ENCODE peak calls at places on chromosomes 16 and 17, in five cellular contexts. I, A, U, G and K are unnamed samples.

GRCh38 chr17:10875411-10875810 is 37.5 kb upstream of the PIRT start:
- DNase-seq in I (no peak), U (peak; percentile 15), A (peak; percentile 18), G (peak; percentile 18), K (no peak)

GRCh38 chr17:31068291-31068690 is 26.5 kb upstream of the NF1 start:
- DNase-seq in I (no peak), U (peak; percentile 48), A (peak; percentile 71), G (peak; percentile 56), K (peak; percentile 59)

GRCh38 chr16:12423151-12423550 is 380.5 kb downstream of the CPPED1 start:
- DNase-seq in A (no peak), U (no peak), G (no peak), I (no peak), K (no peak)

GRCh38 chr16:23847938-23848337 is 12.2 kb downstream of the PRKCB start:
- DNase-seq in A (peak; percentile 44), I (no peak), G (no peak), U (no peak), K (no peak)

GRCh38 chr16:51665599-51665998 is 514.5 kb upstream of the SALL1 start:
- DNase-seq in G (no peak), I (no peak), U (no peak), A (no peak), K (no peak)

GRCh38 chr16:81035975-81036750 is 521 bp downstream of the ATMIN start:
- DNase-seq in A (peak; percentile 72), U (peak; percentile 36), G (peak; percentile 24), I (no peak), K (peak; percentile 44)

GRCh38 chr17:58488428-58488890 is 251 bp upstream of the HSF5 start:
- DNase-seq in U (no peak), G (no peak), I (no peak), A (no peak), K (no peak)

GRCh38 chr17:61248399-61248798 is 151.2 kb upstream of the TBX2 start:
- DNase-seq in G (no peak), A (no peak), I (no peak), U (no peak), K (no peak)

GRCh38 chr17:8109669-8110455 is 8.5 kb downstream of the ALOXE3 start:
- DNase-seq in U (peak; percentile 41), G (peak; percentile 48), I (no peak), A (peak; percentile 85), K (peak; percentile 74)

GRCh38 chr17:36592316-36592710 is 634 bp downstream of the DHRS11 start:
- DNase-seq in G (peak; percentile 15), U (no peak), I (no peak), A (no peak), K (peak; percentile 35)

GRCh38 chr17:58337600-58338453 is 9.2 kb upstream of the TSPOAP1 start:
- DNase-seq in I (peak; percentile 24), G (peak; percentile 96), A (peak; percentile 96), U (peak; percentile 81), K (no peak)

GRCh38 chr16:47069291-47069690 is 74.5 kb downstream of the NETO2 start:
- DNase-seq in U (no peak), A (no peak), I (no peak), G (no peak), K (no peak)

GRCh38 chr16:78648517-78648916 is 549.1 kb downstream of the WWOX start:
- DNase-seq in U (peak; percentile 17), A (no peak), I (no peak), G (peak; percentile 28), K (no peak)

GRCh38 chr17:35117984-35118383 is 1.7 kb downstream of the RAD51D start:
- DNase-seq in A (peak; percentile 63), I (no peak), G (peak; percentile 36), U (peak; percentile 67), K (peak; percentile 52)
- TF ChIP-seq CTCF in A (peak; percentile 69), I (peak; percentile 34), G (peak; percentile 18), U (peak; percentile 25), K (peak; percentile 57)

DNA sequence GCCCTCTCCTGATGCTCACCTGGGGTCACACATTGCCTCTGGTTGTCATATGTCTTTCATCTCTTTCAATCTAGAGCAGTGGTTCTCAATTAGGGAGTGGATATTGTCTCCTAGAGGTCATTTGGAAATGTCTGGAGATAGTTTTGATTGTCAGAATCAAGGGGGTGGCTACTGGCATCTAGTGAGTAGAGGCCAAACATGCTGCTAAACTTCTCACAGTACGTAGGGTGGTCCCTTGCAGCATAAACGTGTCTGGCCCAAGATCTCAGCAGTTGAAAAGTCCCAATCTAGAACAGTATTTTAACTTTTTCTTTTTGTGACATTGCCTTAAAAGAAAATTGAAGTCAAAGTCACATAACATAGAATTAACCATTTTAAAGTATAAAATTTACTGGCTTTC is 30.5 kb upstream of the SLC5A10 start:
- DNase-seq in U (no peak), I (no peak), G (no peak), A (no peak), K (no peak)
- H3K4me3 ChIP-seq in U (no peak overlapping the region), I (no peak overlapping the region), G (no peak overlapping the region), A (peak overlapping the region; percentile 41), K (no peak overlapping the region)

DNA sequence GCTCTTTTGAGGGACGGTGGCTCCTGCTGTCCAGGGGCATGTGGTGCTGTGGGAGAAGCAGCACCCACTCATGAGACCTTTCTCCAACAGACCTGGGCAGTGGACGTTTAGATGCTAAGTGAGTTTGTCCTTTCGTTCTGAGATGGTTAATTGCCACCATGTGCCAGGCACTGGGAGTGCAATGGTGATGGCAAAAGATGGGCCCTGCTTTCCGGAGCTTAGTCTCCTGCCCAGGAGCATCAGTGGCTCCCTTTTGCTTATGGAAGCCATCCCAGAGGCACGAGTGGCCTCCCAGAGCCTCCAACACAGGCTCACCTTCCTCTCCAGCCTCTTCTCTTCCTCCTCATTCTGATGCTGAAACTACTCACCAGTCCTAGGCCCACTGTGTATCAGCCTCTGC is 28.4 kb downstream of the CASKIN2 start:
- DNase-seq in G (no peak), I (no peak), U (no peak), A (no peak), K (no peak)
- TF ChIP-seq CTCF in G (no peak), I (no peak), U (no peak), A (no peak), K (no peak)

DNA sequence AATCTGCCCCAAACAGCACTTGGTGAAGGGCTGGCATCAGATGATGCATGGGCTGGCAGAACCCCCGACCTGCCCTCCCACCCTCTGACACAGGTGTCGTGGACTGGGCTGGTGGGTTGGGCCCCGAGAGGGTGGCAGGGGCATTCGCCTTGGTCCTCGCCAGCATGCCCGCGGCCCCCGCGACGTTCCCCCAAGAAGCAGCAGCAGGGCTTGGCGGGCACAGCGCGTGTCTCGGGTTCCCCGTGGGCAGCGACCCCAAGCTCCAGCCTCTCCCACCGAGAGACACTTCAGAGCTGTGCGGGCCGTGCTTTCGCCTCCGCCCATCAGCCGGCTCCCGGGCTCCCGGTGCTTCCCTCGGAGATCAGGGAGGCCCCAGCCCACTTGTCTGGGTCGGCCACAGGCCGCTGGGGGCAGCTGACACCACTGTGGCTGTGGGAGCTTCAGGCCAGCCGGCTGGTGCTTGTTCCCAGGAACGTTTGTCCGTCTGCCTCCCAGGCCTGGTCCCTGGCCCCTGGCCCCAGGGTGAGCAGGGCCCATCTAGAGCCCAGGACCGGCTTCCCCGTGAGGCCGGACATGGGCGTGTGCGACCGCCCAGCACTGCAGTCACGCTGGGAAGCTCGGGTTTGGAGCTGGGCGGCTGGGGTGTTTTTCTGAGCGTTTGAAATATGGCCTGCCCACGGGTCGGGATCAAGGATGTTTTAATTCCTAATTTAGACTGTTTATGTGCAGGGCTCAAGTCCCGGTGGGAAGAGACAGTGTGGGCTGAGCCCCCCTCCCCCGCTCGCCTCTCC is 16.6 kb downstream of the CACNA1H start:
- DNase-seq in G (no peak), I (no peak), A (no peak), U (no peak), K (no peak)
- H3K4me3 ChIP-seq in G (no peak overlapping the region), I (no peak overlapping the region), A (no peak overlapping the region), U (no peak overlapping the region), K (no peak overlapping the region)

GRCh38 chr17:50605434-50605833 is 29.2 kb upstream of the ABCC3 start:
- DNase-seq in G (peak; percentile 67), A (no peak), I (no peak), U (peak; percentile 10), K (no peak)

GRCh38 chr17:50611639-50612038 is 23.0 kb upstream of the ABCC3 start:
- DNase-seq in A (no peak), I (no peak), U (no peak), G (no peak), K (no peak)

GRCh38 chr17:50609376-50610074 is 25.2 kb upstream of the ABCC3 start:
- DNase-seq in U (no peak), G (no peak), A (no peak), I (no peak), K (peak; percentile 39)

GRCh38 chr17:50607522-50607921 is 27.2 kb upstream of the ABCC3 start:
- DNase-seq in A (no peak), U (no peak), G (no peak), I (no peak), K (no peak)

DNA sequence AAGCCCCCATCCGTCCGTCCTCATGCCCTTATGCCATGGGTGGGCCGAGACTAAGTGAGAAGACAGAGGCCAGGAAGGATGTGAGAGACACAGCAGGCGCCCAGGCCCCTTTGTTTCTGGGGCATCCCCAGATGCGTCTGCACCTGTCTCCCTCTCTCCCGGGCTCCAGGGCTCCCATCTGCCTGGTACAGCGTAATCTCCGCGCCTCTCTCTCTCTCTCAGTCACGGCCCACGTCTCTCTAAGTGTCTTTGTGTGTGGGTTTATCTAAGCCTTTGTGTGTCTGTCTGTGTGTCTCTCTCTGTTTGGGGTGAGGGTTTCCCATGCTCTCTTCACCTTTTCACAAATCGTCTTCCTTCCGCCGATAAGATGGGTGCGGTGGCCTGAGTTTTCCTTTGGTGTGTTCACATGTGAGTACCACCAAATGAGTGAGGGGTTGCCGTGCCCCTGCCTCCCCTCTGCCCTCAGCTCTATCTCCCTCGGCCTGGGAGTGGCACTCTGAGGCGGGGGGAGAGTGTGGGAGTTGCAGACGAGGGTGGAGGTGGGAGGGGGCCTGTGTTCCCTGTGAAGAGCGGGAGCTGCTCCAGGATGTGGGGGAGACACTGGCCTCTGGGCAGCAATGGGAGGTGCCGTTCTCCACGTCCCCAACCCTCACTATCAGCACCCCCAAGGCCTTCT is 25.8 kb upstream of the ABCC3 start:
- DNase-seq in U (no peak), G (no peak), I (no peak), A (no peak), K (no peak)
- TF ChIP-seq CTCF in U (no peak), G (no peak), I (no peak), A (no peak), K (no peak)

GRCh38 chr17:81885869-81886548 is 5.4 kb downstream of the ALYREF start:
- DNase-seq in U (peak; percentile 32), A (no peak), I (no peak), G (no peak), K (peak; percentile 77)

GRCh38 chr17:81888988-81889595 is 2.3 kb downstream of the ALYREF start:
- DNase-seq in I (no peak), G (no peak), A (no peak), U (no peak), K (no peak)

GRCh38 chr17:81889602-81890001 is 1.8 kb downstream of the ALYREF start:
- DNase-seq in A (no peak), G (no peak), I (no peak), U (no peak), K (no peak)

GRCh38 chr17:81890447-81891302 is 711 bp downstream of the ALYREF start:
- DNase-seq in I (no peak), A (peak; percentile 71), G (no peak), U (no peak), K (no peak)

GRCh38 chr17:81888105-81888987 is 3.0 kb downstream of the ALYREF start:
- DNase-seq in A (no peak), I (no peak), U (no peak), G (no peak), K (no peak)
- H3K4me3 ChIP-seq in A (no peak overlapping the region), I (no peak overlapping the region), U (no peak overlapping the region), G (no peak overlapping the region), K (no peak overlapping the region)

GRCh38 chr16:69112285-69113129 is 7.1 kb downstream of the HAS3 start:
- DNase-seq in I (no peak), U (peak; percentile 61), A (peak; percentile 70), G (peak; percentile 60), K (peak; percentile 52)
- TF ChIP-seq CTCF in I (peak; percentile 81), U (peak; percentile 94), A (peak; percentile 87), G (peak; percentile 83), K (peak; percentile 77)